ENCODE peak calls at places on chromosomes 1 and 21, in four cellular contexts. V, J, X and L are unnamed samples.

GRCh38 chr1:41371630-41372599 is 10.7 kb downstream of the FOXO6 start:
- DNase-seq in J (no peak), V (peak), X (peak), L (no peak)

GRCh38 chr1:45684402-45684801 is 1.9 kb downstream of the GPBP1L1 start:
- DNase-seq in V (no peak), X (no peak), J (no peak), L (no peak)

GRCh38 chr1:193181985-193182384 is 4.4 kb downstream of the B3GALT2 start:
- DNase-seq in X (no peak), V (no peak), J (no peak), L (peak)

GRCh38 chr21:42118121-42118795 is 47.1 kb downstream of the UMODL1 start:
- DNase-seq in V (no peak), J (no peak), X (no peak), L (no peak)

GRCh38 chr1:5770981-5771765 is 221.1 kb downstream of the NPHP4 start:
- DNase-seq in V (no peak), X (peak), J (no peak), L (no peak)

GRCh38 chr1:201264072-201264471 is 19.2 kb upstream of the PKP1 start:
- DNase-seq in X (no peak), V (no peak), J (no peak), L (no peak)

GRCh38 chr1:8443558-8444194 is 125.8 kb downstream of the SLC45A1 start:
- DNase-seq in J (no peak), X (no peak), V (peak), L (no peak)

GRCh38 chr1:150165622-150166612 is 16.2 kb downstream of the PLEKHO1 start:
- DNase-seq in V (peak), J (peak), X (peak), L (peak)

GRCh38 chr1:206430031-206430983 is 40.0 kb upstream of the IKBKE start:
- DNase-seq in J (no peak), X (no peak), V (no peak), L (no peak)

GRCh38 chr21:33836408-33836807 is 79.2 kb downstream of the ATP5PO start:
- DNase-seq in V (no peak), X (no peak), J (no peak), L (no peak)

GRCh38 chr21:33841561-33841960 is 74.0 kb downstream of the ATP5PO start:
- DNase-seq in X (no peak), J (no peak), V (no peak), L (no peak)

GRCh38 chr21:33840771-33841170 is 74.8 kb downstream of the ATP5PO start:
- DNase-seq in X (no peak), V (no peak), J (no peak), L (no peak)

GRCh38 chr21:33835920-33836319 is 79.7 kb downstream of the ATP5PO start:
- DNase-seq in V (no peak), X (no peak), J (no peak), L (no peak)

GRCh38 chr21:33839167-33839716 is 76.4 kb downstream of the ATP5PO start:
- DNase-seq in X (no peak), V (no peak), J (no peak), L (peak)
- TF ChIP-seq NR3C1 in X (no peak), V (no peak), J (no peak), L (no peak)

GRCh38 chr1:115176189-115176588 is 86.9 kb upstream of the TSPAN2 start:
- DNase-seq in X (no peak), V (no peak), J (no peak), L (no peak)

GRCh38 chr1:115182012-115182715 is 92.9 kb upstream of the TSPAN2 start:
- DNase-seq in X (no peak), J (peak), V (no peak), L (no peak)

GRCh38 chr1:115175596-115175995 is 86.3 kb upstream of the TSPAN2 start:
- DNase-seq in X (no peak), J (no peak), V (no peak), L (no peak)

GRCh38 chr1:115183158-115183557 is 93.9 kb upstream of the TSPAN2 start:
- DNase-seq in V (peak), J (peak), X (no peak), L (no peak)

DNA sequence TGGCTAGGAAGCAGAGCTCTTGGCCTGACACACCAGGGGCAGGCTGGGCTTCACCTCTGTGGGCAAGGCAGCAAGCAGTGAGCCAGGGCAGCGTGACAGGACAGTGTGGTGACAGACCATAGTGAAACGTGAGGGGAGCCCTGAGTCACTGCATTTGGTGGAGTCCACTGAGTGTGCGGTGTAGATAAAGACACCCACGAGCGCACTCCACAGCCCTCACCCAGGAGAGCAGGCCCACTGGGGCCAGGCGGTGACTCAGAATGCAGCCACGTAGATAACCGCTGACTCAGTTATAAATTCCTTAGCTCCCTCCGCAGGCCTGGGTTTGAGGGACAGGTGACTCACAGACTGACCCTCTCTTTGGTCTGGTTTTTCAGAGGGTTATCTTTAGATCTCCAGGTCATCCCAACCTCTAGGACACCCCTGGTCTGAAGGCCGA is 90.1 kb upstream of the TSPAN2 start:
- DNase-seq in J (peak), V (no peak), X (peak), L (peak)
- TF ChIP-seq NR3C1 in J (no peak), V (no peak), X (no peak), L (no peak)

GRCh38 chr21:46112731-46113215 is 14.9 kb downstream of the COL6A2 start:
- DNase-seq in J (no peak), V (no peak), X (no peak), L (no peak)

GRCh38 chr21:46110499-46111192 is 12.7 kb downstream of the COL6A2 start:
- DNase-seq in X (no peak), J (no peak), V (peak), L (no peak)

GRCh38 chr21:46113497-46114176 is 15.7 kb downstream of the COL6A2 start:
- DNase-seq in V (no peak), J (no peak), X (no peak), L (no peak)

GRCh38 chr21:46111193-46111571 is 13.3 kb downstream of the COL6A2 start:
- DNase-seq in V (no peak), X (no peak), J (no peak), L (no peak)

GRCh38 chr21:46111857-46112730 is 14.2 kb downstream of the COL6A2 start:
- DNase-seq in J (no peak), V (no peak), X (no peak), L (no peak)
- TF ChIP-seq NR3C1 in J (no peak), V (no peak), X (no peak), L (no peak)

GRCh38 chr1:64269558-64269884 is 66.1 kb downstream of the UBE2U start:
- DNase-seq in X (no peak), V (no peak), J (no peak), L (no peak)

GRCh38 chr1:64265141-64265540 is 61.7 kb downstream of the UBE2U start:
- DNase-seq in V (no peak), J (no peak), X (no peak), L (no peak)

GRCh38 chr1:64263856-64264255 is 60.4 kb downstream of the UBE2U start:
- DNase-seq in V (no peak), J (no peak), X (no peak), L (no peak)

GRCh38 chr1:64266941-64267340 is 63.5 kb downstream of the UBE2U start:
- DNase-seq in X (no peak), J (no peak), V (no peak), L (no peak)

DNA sequence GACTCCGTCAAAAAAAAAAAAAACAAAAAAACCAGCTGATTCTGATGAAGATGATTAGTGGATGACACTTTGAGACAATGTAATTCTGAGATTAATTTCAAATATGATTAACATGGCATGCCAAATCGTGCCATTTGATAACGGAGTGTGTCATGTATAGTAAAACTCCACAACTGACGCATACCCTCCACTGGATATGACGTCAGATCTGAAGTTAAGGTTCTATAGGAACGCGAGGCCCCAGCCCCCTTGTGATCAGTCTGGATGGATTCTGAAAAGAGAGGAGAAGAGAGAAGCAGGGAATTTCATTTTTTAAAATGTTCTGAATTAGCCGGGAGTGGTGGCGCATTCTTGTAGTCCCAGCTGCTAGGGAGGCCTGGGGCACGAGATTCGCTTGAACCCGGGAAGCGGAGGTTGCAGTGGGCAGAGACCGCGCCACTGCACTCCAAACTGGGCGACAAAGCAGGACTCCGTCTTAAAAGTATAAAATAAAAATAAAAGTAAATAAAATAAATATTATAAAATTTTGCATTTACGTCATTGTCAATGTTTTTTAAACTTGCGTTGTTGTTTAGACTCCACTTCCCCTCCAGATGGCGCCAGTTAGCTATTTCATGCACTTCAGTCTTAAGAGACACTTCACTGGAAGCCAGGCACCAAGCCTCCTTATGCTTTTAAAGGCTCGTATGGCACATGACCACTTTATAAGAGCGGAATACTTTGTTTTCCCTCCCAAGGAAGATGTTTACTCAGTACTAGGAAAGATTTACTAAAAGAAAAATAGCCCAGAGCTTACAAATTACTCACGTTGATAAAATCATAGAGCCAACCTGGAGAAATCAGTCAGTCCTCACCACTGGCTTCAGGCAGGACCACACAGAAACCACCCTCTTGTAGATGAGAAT is 65.5 kb downstream of the UBE2U start:
- DNase-seq in X (peak), V (peak), J (peak), L (peak)
- TF ChIP-seq NR3C1 in X (no peak), V (no peak), J (no peak), L (no peak)